ENCODE peak calls at places on chromosomes 12 and 14, in four cellular contexts. A is A549, K is HepG2, T is K562. I is an unnamed sample.

GRCh38 chr12:44078273-44078672 is 242.4 kb downstream of the TMEM117 start:
- DNase-seq in A (no peak), K (no peak), T (no peak), I (no peak)

GRCh38 chr12:129844662-129845061 is 59.2 kb downstream of the TMEM132D start:
- DNase-seq in A (no peak), K (no peak), T (no peak), I (no peak)

GRCh38 chr14:31944256-31945073 is 132.6 kb upstream of the ARHGAP5 start:
- DNase-seq in A (peak), K (peak), T (peak), I (no peak)

GRCh38 chr12:12387521-12387920 is 30.6 kb downstream of the BORCS5 start:
- DNase-seq in A (no peak), K (no peak), T (peak), I (no peak)

GRCh38 chr12:1992732-1993131 is 11.5 kb downstream of the DCP1B start:
- DNase-seq in A (no peak), K (no peak), T (no peak), I (no peak)

GRCh38 chr12:132329036-132329738 is at the start of gene GALNT9:
- DNase-seq in A (no peak), K (no peak), T (no peak), I (peak)

GRCh38 chr14:51507556-51508511 is 143.9 kb upstream of the FRMD6 start:
- DNase-seq in A (no peak), K (no peak), T (no peak), I (no peak)

GRCh38 chr12:54033106-54033979 is 493 bp downstream of the HOXC5 start:
- DNase-seq in A (peak), K (peak), T (no peak), I (no peak)

GRCh38 chr14:60723218-60724079 is 702 bp downstream of the SIX4 start:
- DNase-seq in A (peak), K (no peak), T (peak), I (no peak)
- TF ChIP-seq MAFK in A (no peak), K (no peak), T (no peak), I (no peak)

GRCh38 chr12:32305163-32305562 is 94.2 kb upstream of the FGD4 start:
- DNase-seq in A (peak), K (peak), T (peak), I (no peak)
- TF ChIP-seq CTCF in A (peak), K (peak), T (peak), I (no peak)

DNA sequence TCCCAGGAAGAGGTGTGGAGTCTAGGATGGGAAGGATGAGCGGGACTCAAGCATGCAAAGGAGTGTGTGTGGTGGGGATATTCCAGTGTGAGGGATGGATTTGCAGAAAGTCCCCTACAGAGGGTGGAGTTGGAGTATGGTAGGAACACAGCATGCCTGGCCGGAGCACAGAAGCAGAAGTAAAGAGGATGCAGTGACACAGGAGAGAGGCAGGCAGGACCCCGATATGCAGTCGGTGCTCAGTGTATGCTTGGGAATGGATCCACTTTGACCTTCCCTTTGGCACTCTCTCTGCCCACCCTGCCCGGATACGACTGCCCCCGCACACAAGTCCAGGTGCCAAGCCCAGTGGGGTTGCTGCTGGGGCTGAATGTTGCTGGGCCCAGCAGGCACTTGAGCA is 21.3 kb downstream of the WSCD2 start:
- DNase-seq in A (no peak), K (no peak), T (no peak), I (no peak)
- TF ChIP-seq EP300 in A (no peak), K (no peak), T (no peak), I (no peak)

DNA sequence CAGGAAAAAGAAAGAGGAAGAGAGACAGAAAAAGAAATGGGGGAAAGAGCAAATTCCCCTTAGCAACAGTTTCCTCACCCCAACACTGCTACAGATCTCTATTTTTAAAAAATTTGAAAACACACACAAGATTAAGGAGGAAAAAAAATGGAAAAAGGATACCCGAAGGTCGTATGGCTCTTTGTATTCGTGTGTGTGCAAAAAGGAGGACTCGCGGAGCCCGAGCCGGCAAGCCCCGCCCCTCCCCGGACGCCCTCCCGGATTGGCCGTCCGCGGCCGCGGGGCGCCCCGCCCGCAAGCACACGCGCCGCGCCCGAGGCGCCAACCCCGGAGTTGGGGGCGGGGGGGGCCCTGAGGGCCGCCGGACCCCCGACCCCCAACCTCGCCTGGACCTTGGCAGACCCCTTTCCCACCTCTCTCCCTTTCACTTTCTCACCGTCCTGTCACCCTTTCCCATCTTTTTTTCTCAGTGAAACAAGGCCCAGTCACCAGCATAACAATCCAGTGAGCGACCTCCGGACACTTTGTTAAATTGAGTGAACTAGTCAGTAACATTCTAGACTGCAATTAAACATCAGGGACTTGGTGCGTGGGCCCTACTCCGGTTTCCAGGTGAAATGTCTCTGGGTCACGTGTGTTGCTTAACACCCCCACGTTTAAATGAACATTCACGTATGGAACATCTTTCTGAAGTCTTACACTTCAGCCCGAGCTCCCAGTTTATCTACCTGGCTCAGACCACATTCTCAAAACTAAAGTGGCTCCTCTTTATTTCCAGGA is at the start of gene C14orf93:
- DNase-seq in A (peak), K (peak), T (peak), I (peak)
- TF ChIP-seq MAFK in A (no peak), K (no peak), T (no peak), I (no peak)

DNA sequence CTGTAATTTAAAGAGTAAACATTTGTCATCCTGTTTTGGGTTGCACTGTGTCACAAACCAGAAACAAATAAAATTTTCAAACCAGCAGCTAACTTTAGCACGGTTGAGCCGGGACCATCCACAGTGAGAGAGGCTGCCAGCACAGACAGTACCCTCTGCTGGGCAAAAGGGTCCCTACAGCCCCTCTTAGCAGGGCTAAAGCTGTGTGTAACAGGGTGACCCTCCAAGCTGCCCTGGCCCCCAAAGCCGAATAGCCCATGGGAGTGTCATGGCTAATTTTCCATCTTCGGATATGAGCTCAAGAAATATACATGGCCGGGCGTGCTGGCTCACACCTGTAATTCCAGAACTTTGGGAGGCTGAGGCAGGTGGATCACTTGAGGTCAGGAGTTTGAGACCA is 157.1 kb upstream of the GRIN2B start:
- DNase-seq in A (no peak), K (no peak), T (peak), I (no peak)
- TF ChIP-seq CTCF in A (no peak), K (peak), T (peak), I (peak)

GRCh38 chr12:52061470-52062166 is 8.2 kb upstream of the ATG101 start:
- DNase-seq in A (no peak), K (peak), T (no peak), I (no peak)

GRCh38 chr12:52066346-52067080 is 3.3 kb upstream of the ATG101 start:
- DNase-seq in A (no peak), K (no peak), T (no peak), I (no peak)

GRCh38 chr12:52063081-52063985 is 6.4 kb upstream of the ATG101 start:
- DNase-seq in A (no peak), K (no peak), T (peak), I (no peak)

GRCh38 chr12:52062167-52063080 is 7.4 kb upstream of the ATG101 start:
- DNase-seq in A (no peak), K (no peak), T (no peak), I (no peak)

DNA sequence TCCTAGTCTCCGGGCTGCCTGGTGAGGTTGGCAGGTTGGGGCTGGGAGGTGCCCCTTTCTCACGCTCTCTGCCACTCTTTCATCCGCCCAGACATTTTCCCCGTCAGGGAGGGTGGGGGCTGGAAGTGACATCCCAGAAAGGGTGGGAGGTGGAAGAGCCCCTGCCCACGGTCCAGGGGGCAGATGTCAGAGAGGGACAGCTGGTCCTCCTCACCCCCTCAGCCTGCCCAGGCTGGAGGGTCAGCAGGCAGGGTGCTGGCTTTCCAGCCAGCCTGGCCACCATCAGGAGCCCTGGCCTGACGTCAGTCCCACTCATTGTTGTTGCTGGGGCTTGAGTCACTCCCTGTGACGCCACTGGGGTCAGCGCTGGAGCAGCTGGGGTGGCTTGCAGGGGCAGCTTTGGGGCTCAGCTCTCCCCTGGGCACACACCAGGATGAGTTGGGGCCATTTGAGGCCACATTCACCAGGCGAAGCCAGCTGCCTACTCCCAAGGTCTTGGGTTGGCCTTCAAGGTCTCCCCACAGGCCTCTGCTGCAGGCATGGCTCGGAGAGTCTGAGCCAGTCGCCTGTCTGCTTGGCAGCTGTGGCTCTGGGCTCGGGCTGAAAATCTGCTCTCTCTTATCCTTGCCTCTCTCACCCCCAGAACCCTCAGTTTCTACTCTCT is 5.7 kb upstream of the ATG101 start:
- DNase-seq in A (no peak), K (no peak), T (peak), I (no peak)
- TF ChIP-seq EP300 in A (no peak), K (no peak), T (no peak), I (no peak)

GRCh38 chr12:50458606-50459005 is 46.2 kb upstream of the DIP2B start:
- DNase-seq in A (no peak), K (no peak), T (no peak), I (no peak)
- TF ChIP-seq MAFK in A (no peak), K (no peak), T (no peak), I (no peak)

GRCh38 chr12:21618566-21618965 is 13.9 kb upstream of the GYS2 start:
- DNase-seq in A (no peak), K (no peak), T (no peak), I (no peak)

GRCh38 chr12:21615441-21615840 is 10.8 kb upstream of the GYS2 start:
- DNase-seq in A (no peak), K (no peak), T (no peak), I (no peak)

GRCh38 chr12:21617030-21617429 is 12.4 kb upstream of the GYS2 start:
- DNase-seq in A (no peak), K (no peak), T (no peak), I (no peak)

GRCh38 chr12:21614510-21614909 is 9.9 kb upstream of the GYS2 start:
- DNase-seq in A (no peak), K (no peak), T (no peak), I (no peak)

GRCh38 chr12:21613931-21614330 is 9.3 kb upstream of the GYS2 start:
- DNase-seq in A (no peak), K (no peak), T (no peak), I (no peak)
- TF ChIP-seq CTCF in A (no peak), K (no peak), T (no peak), I (no peak)

GRCh38 chr12:93061414-93062099 is 132.5 kb upstream of the EEA1 start:
- DNase-seq in A (no peak), K (no peak), T (no peak), I (no peak)

GRCh38 chr12:93060071-93060665 is 131.1 kb upstream of the EEA1 start:
- DNase-seq in A (no peak), K (no peak), T (no peak), I (no peak)

GRCh38 chr12:93062100-93062419 is 133.0 kb upstream of the EEA1 start:
- DNase-seq in A (no peak), K (no peak), T (no peak), I (no peak)

GRCh38 chr12:93059288-93059687 is 130.2 kb upstream of the EEA1 start:
- DNase-seq in A (no peak), K (no peak), T (no peak), I (no peak)

GRCh38 chr12:93060666-93061413 is 131.7 kb upstream of the EEA1 start:
- DNase-seq in A (no peak), K (peak), T (peak), I (no peak)
- TF ChIP-seq EP300 in A (no peak), K (no peak), T (no peak), I (no peak)

GRCh38 chr14:94098359-94098758 is 12.2 kb upstream of the IFI27 start:
- DNase-seq in A (no peak), K (no peak), T (no peak), I (no peak)

GRCh38 chr14:94102768-94103482 is 7.6 kb upstream of the IFI27 start:
- DNase-seq in A (no peak), K (no peak), T (no peak), I (no peak)

GRCh38 chr14:94099006-94099405 is 11.5 kb upstream of the IFI27 start:
- DNase-seq in A (no peak), K (no peak), T (no peak), I (no peak)

GRCh38 chr14:94101748-94102147 is 8.8 kb upstream of the IFI27 start:
- DNase-seq in A (no peak), K (no peak), T (no peak), I (no peak)

DNA sequence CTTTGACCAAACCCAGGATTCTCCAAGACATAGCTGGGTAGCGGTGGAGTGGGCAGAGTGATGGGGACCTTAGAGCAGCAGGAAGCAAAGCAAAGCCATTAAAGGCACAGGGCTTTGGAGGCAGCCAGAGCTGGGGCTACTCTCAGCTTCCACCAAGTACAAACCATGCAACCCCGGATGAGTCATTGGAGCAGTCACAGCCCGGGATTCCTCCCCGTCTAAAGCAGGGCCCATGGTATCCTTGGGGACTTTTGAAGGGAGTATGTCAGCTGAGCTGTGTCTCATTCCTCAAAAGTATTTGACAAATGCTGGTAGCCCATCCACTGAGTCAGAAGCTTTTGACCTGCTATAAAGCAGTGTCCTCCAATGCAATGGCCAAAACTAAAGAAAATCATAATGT is 9.7 kb upstream of the IFI27 start:
- DNase-seq in A (peak), K (no peak), T (no peak), I (no peak)
- TF ChIP-seq MAFK in A (no peak), K (no peak), T (no peak), I (no peak)